ENCODE peak calls at places on chromosome 12, in ten cellular contexts. M is K562, R is choroid plexus epithelial cell, V is GM12865, F is tibial artery, Z is AG04450, U is esophagus muscularis mucosa, K is heart left ventricle, I is ovary, D is AG10803. S is an unnamed sample.

GRCh38 chr12:68350753-68351152 is 18.6 kb upstream of the MDM1 start:
- DNase-seq in M (no peak), R (peak), V (no peak), F (no peak), Z (no peak), U (no peak), K (no peak), I (no peak), D (peak), S (no peak)

GRCh38 chr12:72434989-72435388 is 162.8 kb downstream of the TRHDE start:
- DNase-seq in M (no peak), R (no peak), V (no peak), F (no peak), Z (no peak), U (no peak), K (no peak), I (no peak), D (no peak), S (no peak)

GRCh38 chr12:9039397-9039977 is 50.1 kb downstream of the KLRG1 start:
- DNase-seq in M (peak), R (peak), V (peak), F (no peak), Z (peak), U (no peak), K (no peak), I (peak), D (peak), S (peak)

GRCh38 chr12:88418856-88419497 is 161.3 kb downstream of the KITLG start:
- DNase-seq in M (no peak), R (peak), V (no peak), F (no peak), Z (no peak), U (no peak), K (no peak), I (no peak), D (peak), S (no peak)

GRCh38 chr12:34218193-34219045 is 196.1 kb downstream of the ALG10 start:
- DNase-seq in M (peak), R (peak), V (peak), F (no peak), Z (no peak), U (no peak), K (no peak), I (peak), D (peak), S (peak)

GRCh38 chr12:31897791-31898503 is 61.3 kb upstream of the RESF1 start:
- DNase-seq in M (no peak), R (peak), V (peak), F (no peak), Z (no peak), U (no peak), K (peak), I (no peak), D (no peak), S (no peak)

GRCh38 chr12:65099182-65099581 is 21.9 kb downstream of the WIF1 start:
- DNase-seq in M (no peak), R (no peak), V (no peak), F (no peak), Z (no peak), U (no peak), K (no peak), I (no peak), D (no peak), S (no peak)

GRCh38 chr12:120529641-120530314 is 820 bp upstream of the COQ5 start:
- DNase-seq in M (no peak), R (peak), V (peak), F (no peak), Z (no peak), U (no peak), K (no peak), I (no peak), D (peak), S (no peak)

GRCh38 chr12:115384391-115384790 is 700.4 kb upstream of the TBX3 start:
- DNase-seq in M (no peak), R (no peak), V (no peak), F (no peak), Z (no peak), U (peak), K (no peak), I (no peak), D (no peak), S (no peak)

GRCh38 chr12:56257491-56258067 is 605 bp downstream of the ANKRD52 start:
- DNase-seq in M (peak), R (peak), V (no peak), F (no peak), Z (no peak), U (no peak), K (no peak), I (no peak), D (no peak), S (no peak)

GRCh38 chr12:2011641-2012607 is 7.7 kb upstream of the DCP1B start:
- DNase-seq in M (no peak), R (no peak), V (no peak), F (no peak), Z (no peak), U (no peak), K (no peak), I (no peak), D (no peak), S (no peak)

GRCh38 chr12:11836282-11836963 is 186.9 kb downstream of the ETV6 start:
- DNase-seq in M (no peak), R (no peak), V (peak), F (no peak), Z (no peak), U (no peak), K (no peak), I (no peak), D (no peak), S (no peak)

GRCh38 chr12:113162102-113163029 is 12.8 kb downstream of the CFAP73 start:
- DNase-seq in M (peak), R (peak), V (no peak), F (no peak), Z (no peak), U (no peak), K (peak), I (no peak), D (peak), S (no peak)

GRCh38 chr12:57476162-57476992 is 3.3 kb downstream of the ARHGAP9 start:
- DNase-seq in M (no peak), R (no peak), V (peak), F (no peak), Z (no peak), U (no peak), K (no peak), I (no peak), D (no peak), S (no peak)

GRCh38 chr12:31023271-31023724 is 50.4 kb upstream of the DDX11 start:
- DNase-seq in M (no peak), R (no peak), V (no peak), F (no peak), Z (no peak), U (no peak), K (no peak), I (no peak), D (no peak), S (no peak)

GRCh38 chr12:34371050-34371449 is 348.8 kb downstream of the ALG10 start:
- DNase-seq in M (no peak), R (no peak), V (no peak), F (no peak), Z (no peak), U (no peak), K (no peak), I (no peak), D (no peak), S (no peak)

GRCh38 chr12:92462049-92462448 is 240.7 kb upstream of the PLEKHG7 start:
- DNase-seq in M (no peak), R (peak), V (peak), F (no peak), Z (no peak), U (no peak), K (no peak), I (no peak), D (peak), S (no peak)

GRCh38 chr12:88578821-88579518 is 1.3 kb downstream of the KITLG start:
- DNase-seq in M (no peak), R (peak), V (no peak), F (no peak), Z (no peak), U (no peak), K (no peak), I (no peak), D (no peak), S (no peak)

GRCh38 chr12:11810962-11811361 is 161.5 kb downstream of the ETV6 start:
- DNase-seq in M (no peak), R (no peak), V (peak), F (no peak), Z (no peak), U (no peak), K (no peak), I (no peak), D (no peak), S (no peak)

GRCh38 chr12:3204143-3204542 is 127.0 kb downstream of the TSPAN9 start:
- DNase-seq in M (no peak), R (no peak), V (no peak), F (no peak), Z (no peak), U (no peak), K (no peak), I (no peak), D (no peak), S (no peak)

GRCh38 chr12:118773956-118774723 is 207.2 kb upstream of the SRRM4 start:
- DNase-seq in M (no peak), R (no peak), V (no peak), F (no peak), Z (no peak), U (no peak), K (no peak), I (no peak), D (no peak), S (no peak)

GRCh38 chr12:3238196-3238595 is 161.0 kb downstream of the TSPAN9 start:
- DNase-seq in M (no peak), R (no peak), V (no peak), F (no peak), Z (no peak), U (no peak), K (no peak), I (no peak), D (no peak), S (no peak)

GRCh38 chr12:13171921-13172859 is 24.3 kb upstream of the EMP1 start:
- DNase-seq in M (no peak), R (peak), V (peak), F (no peak), Z (no peak), U (peak), K (no peak), I (no peak), D (peak), S (no peak)

GRCh38 chr12:21337959-21338704 is 3.4 kb upstream of the SLCO1A2 start:
- DNase-seq in M (no peak), R (no peak), V (no peak), F (no peak), Z (no peak), U (no peak), K (no peak), I (no peak), D (no peak), S (no peak)

DNA sequence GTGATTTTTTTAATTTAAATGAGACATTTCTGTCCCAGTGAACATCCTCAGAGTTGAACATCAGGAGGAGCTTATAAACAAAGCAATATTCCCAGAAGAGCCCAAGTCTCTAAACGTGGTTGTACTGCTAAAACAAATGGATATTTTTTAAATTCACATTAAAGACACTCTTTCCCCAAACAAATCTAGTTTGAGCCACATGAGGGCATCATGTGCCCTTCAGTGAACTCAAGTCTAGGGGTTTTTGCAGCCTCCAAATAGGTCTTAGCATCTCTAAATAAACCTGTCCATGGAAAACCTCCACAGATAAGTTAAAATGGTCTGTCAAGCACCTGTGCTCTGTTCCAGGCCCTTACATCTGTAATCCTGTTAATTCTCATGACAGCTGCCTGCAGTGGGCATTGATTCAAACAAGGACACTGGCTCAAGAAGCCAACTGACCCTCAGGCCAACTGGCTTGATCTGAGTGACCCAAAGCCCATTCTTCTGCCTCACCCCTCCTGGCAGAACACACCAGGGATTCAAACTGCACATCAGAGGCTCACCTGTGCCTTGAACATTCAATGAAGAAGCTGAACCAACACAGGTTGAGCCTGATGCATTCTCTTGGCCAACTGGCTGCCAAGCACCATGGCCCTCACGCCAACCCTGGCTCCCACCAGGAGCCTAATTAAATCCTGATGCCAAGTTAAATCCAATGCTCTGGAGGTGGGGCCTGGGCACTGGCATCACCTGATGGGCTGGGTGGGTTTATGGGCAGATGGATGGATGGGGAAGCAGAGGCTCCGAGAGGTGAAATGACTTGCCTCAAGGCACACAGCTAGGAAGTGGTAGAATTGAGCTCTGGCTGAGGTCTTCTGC is 8.6 kb downstream of the ISCU start:
- DNase-seq in M (no peak), R (peak), V (peak), F (peak), Z (no peak), U (peak), K (no peak), I (no peak), D (peak), S (no peak)
- H3K4me3 ChIP-seq in M (no peak), R (no peak), V (peak), F (no peak), Z (no peak), U (no peak), K (no peak), I (no peak), D (no peak), S (no peak)

DNA sequence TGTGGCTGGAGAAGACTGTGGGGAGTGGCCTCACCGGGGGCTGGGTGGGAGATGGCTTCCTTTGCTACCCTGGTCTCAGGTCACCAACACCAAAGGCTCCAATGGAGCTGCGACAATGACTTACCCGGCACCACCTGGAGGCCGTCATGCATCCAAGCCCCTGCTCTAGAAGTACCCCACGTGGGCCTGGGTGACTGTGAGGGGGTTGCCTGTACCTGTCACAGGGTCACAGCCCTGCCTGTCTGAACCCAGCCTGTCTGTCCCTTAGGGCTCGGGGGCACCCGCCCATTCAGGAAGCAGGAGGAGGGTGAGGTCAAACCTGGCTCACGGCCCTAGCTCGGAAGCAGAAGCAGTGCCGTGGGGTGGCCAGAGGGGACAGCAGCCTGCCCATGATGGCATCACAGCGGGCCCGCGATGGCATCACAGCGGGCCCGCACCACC is 18.9 kb downstream of the ABCB9 start:
- DNase-seq in M (no peak), R (no peak), V (no peak), F (peak), Z (no peak), U (no peak), K (peak), I (no peak), D (no peak), S (no peak)
- TF ChIP-seq CTCF in M (no peak), R (no peak), V (no peak), F (no peak), Z (no peak), U (peak), K (no peak), I (no peak), D (no peak), S (peak)

DNA sequence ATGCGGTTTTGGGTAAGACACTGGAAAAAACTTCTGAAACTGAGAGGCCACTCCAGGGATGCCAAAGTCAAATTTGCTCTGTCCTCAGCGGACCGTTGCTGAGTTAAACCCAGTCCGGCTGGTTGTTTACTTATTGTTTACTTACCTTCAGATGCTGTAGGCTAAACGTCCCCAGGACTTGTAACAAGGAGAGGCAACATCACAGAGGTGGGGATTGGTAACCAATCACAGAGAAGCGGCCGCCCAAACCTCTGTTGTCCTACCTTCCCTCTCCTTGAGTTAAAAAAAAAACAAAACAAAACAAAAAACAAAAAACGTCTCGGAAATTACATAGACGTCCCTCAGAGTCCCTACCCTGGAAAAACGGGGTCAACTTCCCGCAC is 380 bp downstream of the ANO2 start:
- DNase-seq in M (no peak), R (no peak), V (no peak), F (no peak), Z (no peak), U (peak), K (no peak), I (no peak), D (no peak), S (no peak)
- H3K4me3 ChIP-seq in M (no peak), R (peak), V (no peak), F (peak), Z (peak), U (peak), K (peak), I (no peak), D (peak), S (peak)

DNA sequence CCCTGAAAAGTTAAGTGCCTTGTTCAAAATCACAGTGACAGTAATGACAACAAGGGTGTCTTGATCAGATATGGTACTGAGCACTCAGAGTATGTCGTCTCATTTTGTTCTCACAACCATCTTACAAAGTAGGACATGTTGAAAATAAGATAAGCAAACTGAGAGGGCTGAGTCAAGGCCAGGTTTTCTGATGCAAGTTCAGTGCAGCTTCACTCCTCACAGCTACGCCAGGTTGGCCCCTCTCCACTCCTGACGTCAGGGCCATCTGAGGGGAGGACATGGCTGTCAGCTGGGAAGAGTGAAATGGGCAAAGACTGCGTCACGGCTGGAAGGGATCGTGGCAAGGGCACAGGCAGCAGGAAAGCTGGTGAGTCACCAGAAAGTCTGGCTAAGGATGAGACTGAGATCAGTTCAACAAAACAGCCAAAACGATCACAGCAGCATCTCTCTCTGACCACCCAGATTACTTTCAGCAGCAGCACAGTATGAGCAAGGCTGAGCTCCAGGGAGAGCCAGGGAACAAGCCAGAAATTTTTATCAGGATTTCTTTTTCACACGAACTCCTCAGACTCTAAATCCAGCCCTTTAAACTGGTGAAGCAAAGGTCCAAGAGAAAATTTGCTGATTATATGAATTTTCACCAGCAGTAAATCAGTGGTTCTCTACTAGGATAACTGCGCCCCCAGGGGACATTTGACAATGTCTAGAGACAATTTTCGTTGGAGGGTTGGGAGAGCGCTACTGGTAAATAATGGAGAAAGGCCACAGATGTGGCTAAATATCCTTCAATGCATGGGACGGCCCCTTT is 297.9 kb upstream of the AMIGO2 start:
- DNase-seq in M (peak), R (peak), V (no peak), F (peak), Z (peak), U (no peak), K (peak), I (peak), D (peak), S (peak)
- TF ChIP-seq CTCF in M (no peak), R (peak), V (no peak), F (no peak), Z (no peak), U (no peak), K (no peak), I (no peak), D (no peak), S (no peak)

GRCh38 chr12:132583311-132583710 is 27.1 kb downstream of the LRCOL1 start:
- DNase-seq in M (no peak), R (no peak), V (no peak), F (no peak), Z (no peak), U (no peak), K (no peak), I (no peak), D (no peak), S (no peak)

GRCh38 chr12:132584472-132584871 is 25.9 kb downstream of the LRCOL1 start:
- DNase-seq in M (no peak), R (no peak), V (no peak), F (no peak), Z (no peak), U (no peak), K (no peak), I (no peak), D (no peak), S (no peak)

GRCh38 chr12:132585177-132585576 is 25.2 kb downstream of the LRCOL1 start:
- DNase-seq in M (no peak), R (no peak), V (no peak), F (no peak), Z (no peak), U (no peak), K (no peak), I (no peak), D (no peak), S (no peak)

GRCh38 chr12:132582582-132583279 is 27.7 kb downstream of the LRCOL1 start:
- DNase-seq in M (no peak), R (no peak), V (no peak), F (no peak), Z (no peak), U (no peak), K (no peak), I (no peak), D (no peak), S (no peak)

GRCh38 chr12:132583736-132584135 is 26.6 kb downstream of the LRCOL1 start:
- DNase-seq in M (no peak), R (no peak), V (no peak), F (no peak), Z (no peak), U (no peak), K (no peak), I (no peak), D (no peak), S (no peak)
- H3K4me3 ChIP-seq in M (no peak), R (no peak), V (no peak), F (no peak), Z (no peak), U (peak), K (no peak), I (no peak), D (no peak), S (no peak)

GRCh38 chr12:52320784-52321400 is at the start of gene KRT83:
- DNase-seq in M (no peak), R (no peak), V (no peak), F (peak), Z (no peak), U (no peak), K (no peak), I (no peak), D (no peak), S (no peak)

GRCh38 chr12:52317443-52318052 is 3.6 kb downstream of the KRT83 start:
- DNase-seq in M (no peak), R (no peak), V (no peak), F (peak), Z (no peak), U (no peak), K (no peak), I (no peak), D (no peak), S (no peak)

GRCh38 chr12:52321433-52321832 is 235 bp upstream of the KRT83 start:
- DNase-seq in M (no peak), R (no peak), V (no peak), F (peak), Z (no peak), U (no peak), K (no peak), I (no peak), D (no peak), S (no peak)

GRCh38 chr12:52318241-52318990 is 2.8 kb downstream of the KRT83 start:
- DNase-seq in M (no peak), R (no peak), V (no peak), F (peak), Z (no peak), U (no peak), K (no peak), I (no peak), D (no peak), S (no peak)

DNA sequence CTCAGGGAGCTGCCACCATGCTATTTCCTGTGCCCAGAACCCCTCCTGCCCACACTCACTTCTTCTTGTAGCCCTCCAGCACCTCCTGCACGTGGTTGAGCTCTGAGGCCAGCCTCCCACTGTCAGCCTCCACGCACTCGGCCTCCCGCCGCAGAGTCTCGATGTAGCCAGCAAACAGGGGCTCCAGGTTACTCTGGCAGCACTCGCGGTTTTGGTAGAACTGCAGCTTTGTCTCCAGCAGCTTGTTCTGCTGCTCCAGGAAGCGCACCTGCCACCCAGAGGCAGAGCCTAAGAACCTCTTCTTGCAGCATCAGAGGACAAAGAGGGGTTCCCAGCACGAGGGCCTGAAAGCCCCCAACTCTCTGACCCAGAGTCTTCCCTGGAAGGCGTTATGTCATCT is 2.1 kb downstream of the KRT83 start:
- DNase-seq in M (no peak), R (peak), V (no peak), F (peak), Z (no peak), U (no peak), K (no peak), I (no peak), D (no peak), S (no peak)
- TF ChIP-seq CTCF in M (no peak), R (peak), V (no peak), F (no peak), Z (no peak), U (no peak), K (no peak), I (no peak), D (no peak), S (no peak)